ENCODE peak calls at places on chromosome 21, in ten cellular contexts. I is AG08396; W is cardiac muscle cell; Y is IMR-90; K is stimulated activated CD8-positive, alpha-beta memory T cell treated with anti-CD3 and anti-CD28 coated beads, Interleukin-4, amount 100 ng/mL, for 1 hour; Z is stimulated activated CD4-positive, alpha-beta T cell treated with anti-CD3 and anti-CD28 coated beads, Interleukin-1b, Interleukin-23, amount 100 ng/mL, for 24 hours; O is CD4-positive, alpha-beta T cell; R is cardiac fibroblast; G is T-helper 9 cell; H is brain pericyte. C is an unnamed sample.

GRCh38 chr21:37631319-37632117 is 264.9 kb downstream of the DYRK1A start:
- DNase-seq in I (no peak), W (no peak), Y (no peak), K (no peak), Z (no peak), O (no peak), R (peak), G (no peak), H (no peak), C (no peak)

GRCh38 chr21:45322231-45322959 is 34.7 kb upstream of the POFUT2 start:
- DNase-seq in I (no peak), W (no peak), Y (no peak), K (no peak), Z (no peak), O (peak), R (no peak), G (no peak), H (no peak), C (no peak)

GRCh38 chr21:15065381-15066230 is 806 bp upstream of the NRIP1 start:
- DNase-seq in I (peak), W (peak), Y (peak), K (peak), Z (peak), O (peak), R (peak), G (peak), H (peak), C (peak)

GRCh38 chr21:17925900-17926299 is 106.7 kb upstream of the C21orf91 start:
- DNase-seq in I (no peak), W (peak), Y (peak), K (no peak), Z (no peak), O (no peak), R (peak), G (no peak), H (no peak), C (no peak)

GRCh38 chr21:44510508-44511218 is 29.3 kb downstream of the KRTAP10-1 start:
- DNase-seq in I (peak), W (peak), Y (no peak), K (peak), Z (peak), O (peak), R (peak), G (peak), H (no peak), C (peak)

GRCh38 chr21:42607525-42608102 is 45.8 kb upstream of the PDE9A start:
- DNase-seq in I (no peak), W (no peak), Y (no peak), K (no peak), Z (no peak), O (no peak), R (no peak), G (no peak), H (no peak), C (no peak)

GRCh38 chr21:46188226-46189212 is 4.3 kb upstream of the SPATC1L start:
- DNase-seq in I (peak), W (no peak), Y (peak), K (no peak), Z (no peak), O (no peak), R (peak), G (no peak), H (no peak), C (no peak)

GRCh38 chr21:45794040-45794439 is 150.5 kb downstream of the PCBP3 start:
- DNase-seq in I (no peak), W (no peak), Y (no peak), K (no peak), Z (no peak), O (no peak), R (no peak), G (no peak), H (no peak), C (no peak)

GRCh38 chr21:29441651-29442050 is 142.9 kb downstream of the BACH1 start:
- DNase-seq in I (no peak), W (no peak), Y (no peak), K (no peak), Z (no peak), O (no peak), R (peak), G (no peak), H (no peak), C (no peak)

GRCh38 chr21:41667136-41667535 is 99.7 kb downstream of the RIPK4 start:
- DNase-seq in I (no peak), W (no peak), Y (no peak), K (no peak), Z (no peak), O (no peak), R (no peak), G (no peak), H (no peak), C (no peak)

GRCh38 chr21:29475329-29475728 is 176.6 kb downstream of the BACH1 start:
- DNase-seq in I (no peak), W (no peak), Y (no peak), K (no peak), Z (no peak), O (no peak), R (no peak), G (no peak), H (no peak), C (no peak)

GRCh38 chr21:36641886-36642285 is 57.0 kb upstream of the SIM2 start:
- DNase-seq in I (no peak), W (no peak), Y (no peak), K (no peak), Z (no peak), O (no peak), R (no peak), G (no peak), H (no peak), C (no peak)

GRCh38 chr21:46557469-46557868 is 47.4 kb downstream of the S100B start:
- DNase-seq in I (no peak), W (no peak), Y (no peak), K (no peak), Z (no peak), O (no peak), R (no peak), G (no peak), H (no peak), C (no peak)

GRCh38 chr21:26933448-26933847 is 33.4 kb downstream of the ADAMTS5 start:
- DNase-seq in I (no peak), W (no peak), Y (no peak), K (no peak), Z (no peak), O (no peak), R (no peak), G (no peak), H (no peak), C (no peak)

GRCh38 chr21:45823100-45823681 is 158.4 kb upstream of the COL6A1 start:
- DNase-seq in I (no peak), W (no peak), Y (no peak), K (no peak), Z (no peak), O (no peak), R (no peak), G (no peak), H (no peak), C (no peak)

C was measured in T-helper 17 cell.